ENCODE peak calls at places on chromosomes 2 and 18, in nine cellular contexts. S is endothelial cell, W is choroid plexus epithelial cell, H is body of pancreas, U is H9, P is neural progenitor cell, E is K562, Y is foreskin keratinocyte, T is tibial artery. O is an unnamed sample.

GRCh38 chr2:132815522-132815921 is 145.5 kb upstream of the LYPD1 start:
- DNase-seq in W (peak; percentile 56), S (no peak), H (no peak), Y (peak; percentile 43), P (no peak), T (no peak), E (no peak), U (no peak), O (no peak)

GRCh38 chr2:17877811-17878221 is 651 bp upstream of the KCNS3 start:
- DNase-seq in P (peak; percentile 60), E (no peak), Y (no peak), S (peak; percentile 22), T (peak; percentile 27), U (peak; percentile 44), W (no peak), H (peak; percentile 15), O (no peak)

GRCh38 chr18:47323158-47323557 is 71.7 kb upstream of the SKOR2 start:
- DNase-seq in U (no peak), H (no peak), T (no peak), P (no peak), W (no peak), E (no peak), Y (peak; percentile 41), S (no peak), O (no peak)

GRCh38 chr2:166088634-166089033 is 39.2 kb downstream of the SCN1A start:
- DNase-seq in Y (no peak), H (no peak), P (no peak), S (no peak), U (no peak), W (peak; percentile 97), T (no peak), E (no peak), O (no peak)

GRCh38 chr2:214005337-214005736 is 405.5 kb upstream of the VWC2L start:
- DNase-seq in P (no peak), U (no peak), S (no peak), W (peak; percentile 26), Y (no peak), H (no peak), T (no peak), E (no peak), O (no peak)

GRCh38 chr18:47283476-47283875 is 32.0 kb upstream of the SKOR2 start:
- DNase-seq in P (peak; percentile 56), H (no peak), U (peak; percentile 34), T (no peak), S (peak; percentile 15), Y (no peak), W (peak; percentile 46), E (peak; percentile 25), O (peak; percentile 21)

GRCh38 chr18:56565059-56565458 is 73.3 kb downstream of the TXNL1 start:
- DNase-seq in W (no peak), P (no peak), S (no peak), H (no peak), T (no peak), E (no peak), Y (no peak), U (no peak), O (no peak)

GRCh38 chr18:62939433-62939832 is 224.1 kb downstream of the PHLPP1 start:
- DNase-seq in Y (no peak), P (no peak), U (no peak), T (no peak), W (no peak), S (no peak), E (no peak), H (no peak), O (no peak)

GRCh38 chr2:215354771-215355695 is 43.2 kb downstream of the ATIC start:
- DNase-seq in S (no peak), W (peak; percentile 86), Y (peak; percentile 3), H (no peak), U (no peak), E (no peak), T (no peak), P (no peak), O (no peak)

GRCh38 chr2:3461781-3462492 is 57.4 kb downstream of the ADI1 start:
- DNase-seq in U (no peak), Y (peak; percentile 20), S (peak; percentile 43), P (peak; percentile 50), H (no peak), W (peak; percentile 82), T (no peak), E (peak; percentile 71), O (no peak)

GRCh38 chr2:174012347-174013309 is 47.5 kb upstream of the SP3 start:
- DNase-seq in T (peak; percentile 82), U (peak; percentile 83), W (peak; percentile 74), Y (peak; percentile 34), H (peak; percentile 50), E (no peak), P (peak; percentile 70), S (peak; percentile 30), O (no peak)

DNA sequence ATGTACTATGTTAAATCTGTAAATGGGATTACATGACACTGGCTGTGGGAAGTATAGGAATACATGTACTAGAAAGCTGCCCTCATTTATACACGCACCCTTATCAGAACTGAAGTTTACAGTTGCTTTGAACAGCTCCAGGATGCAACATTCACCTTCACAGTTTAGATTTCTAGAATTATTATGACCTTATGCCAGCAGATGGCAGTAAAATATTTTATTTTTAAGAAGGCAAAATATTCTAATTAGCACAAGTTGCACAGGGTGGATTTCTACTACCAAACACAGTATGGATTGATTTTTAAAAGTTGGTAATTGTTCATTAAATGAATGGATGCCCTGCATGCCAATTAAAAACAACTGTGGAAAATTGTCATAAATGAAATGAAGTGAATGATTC is 670.4 kb downstream of the KCNJ3 start:
- DNase-seq in S (no peak), T (no peak), H (no peak), E (no peak), Y (no peak), U (no peak), W (peak; percentile 24), P (no peak), O (no peak)
- TF ChIP-seq CTCF in S (peak; percentile 55), T (no peak), H (peak; percentile 17), E (peak; percentile 27), Y (peak; percentile 50), U (peak; percentile 40), W (peak; percentile 31), P (peak; percentile 44), O (peak; percentile 44)

DNA sequence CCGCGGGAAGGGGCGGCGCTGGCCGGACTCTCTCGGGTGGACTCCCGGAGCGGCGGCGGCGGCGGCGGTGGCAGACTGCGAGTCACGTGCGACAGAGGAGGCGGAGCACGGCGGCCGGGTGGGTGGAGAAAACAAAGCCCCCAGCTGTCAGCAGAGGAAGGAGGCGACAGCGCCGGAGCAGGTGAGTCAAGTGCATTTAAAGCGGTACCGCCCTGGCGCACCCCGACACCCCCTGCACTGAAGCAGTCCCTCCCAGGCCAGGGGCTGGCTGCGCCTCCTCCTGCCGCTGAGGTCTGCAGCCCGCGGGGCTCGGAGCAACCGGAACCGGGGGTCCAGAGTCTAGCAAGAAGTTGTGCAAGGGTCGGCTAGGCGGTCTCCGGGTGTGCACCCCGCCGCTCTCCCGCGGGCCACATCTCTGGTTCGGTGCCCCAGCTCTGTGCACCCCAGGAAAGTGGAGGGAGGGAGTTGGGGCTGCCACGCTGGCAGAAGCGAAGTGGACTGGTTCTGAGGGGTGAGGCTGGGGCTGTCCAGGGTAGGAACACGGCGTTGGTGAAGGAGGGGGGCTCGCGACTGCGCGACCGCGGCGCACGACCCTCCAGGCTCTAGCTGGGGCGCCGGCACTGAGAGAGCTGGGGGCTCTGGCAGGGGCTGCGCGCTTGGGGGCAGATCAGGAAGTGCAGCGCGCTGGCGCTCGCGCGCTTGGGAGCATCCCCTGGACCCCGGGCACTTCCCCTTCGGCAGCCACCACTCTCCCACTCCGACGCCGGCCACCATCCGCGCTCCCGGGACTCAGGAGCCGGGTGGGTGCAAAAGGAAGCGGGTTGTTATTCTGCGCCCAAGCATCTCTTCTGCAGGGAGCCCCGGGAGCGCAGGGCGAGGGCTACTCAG is 64.1 kb upstream of the MAPRE2 start:
- DNase-seq in E (peak; percentile 42), P (peak; percentile 78), H (peak; percentile 91), T (peak; percentile 70), U (peak; percentile 87), S (peak; percentile 71), W (no peak), Y (no peak), O (peak; percentile 90)
- TF ChIP-seq CTCF in E (no peak), P (no peak), H (peak; percentile 20), T (no peak), U (no peak), S (no peak), W (no peak), Y (no peak), O (no peak)

DNA sequence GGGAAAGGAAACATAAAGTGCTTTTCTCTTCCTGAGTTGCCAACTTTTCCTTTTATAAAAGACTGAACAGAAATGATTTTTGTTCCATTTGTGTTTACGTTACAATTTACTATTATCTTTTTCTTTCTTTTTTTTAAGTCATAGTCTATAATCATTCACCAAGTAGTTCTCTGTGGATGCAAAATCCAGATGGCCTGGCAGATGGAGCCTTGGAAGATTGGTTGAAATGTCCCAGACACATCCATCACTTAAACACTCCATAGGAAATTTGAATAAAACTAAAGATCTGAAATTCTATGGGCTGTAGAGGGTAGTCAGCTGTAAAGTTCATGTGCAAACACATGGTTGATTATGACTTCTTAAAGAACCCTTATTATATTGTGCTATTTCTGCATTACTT is 164.8 kb upstream of the DOCK10 start:
- DNase-seq in T (no peak), S (no peak), H (no peak), P (no peak), W (no peak), U (no peak), Y (no peak), E (no peak), O (no peak)
- TF ChIP-seq CTCF in T (no peak), S (no peak), H (no peak), P (no peak), W (no peak), U (no peak), Y (no peak), E (no peak), O (no peak)

GRCh38 chr2:129252781-129253460 is 726.5 kb upstream of the RAB6C start:
- DNase-seq in P (no peak), Y (peak; percentile 84), W (no peak), E (no peak), T (no peak), U (no peak), S (no peak), H (no peak), O (no peak)

GRCh38 chr2:129255610-129256313 is 723.7 kb upstream of the RAB6C start:
- DNase-seq in S (no peak), W (no peak), T (no peak), P (no peak), H (no peak), U (no peak), Y (peak; percentile 75), E (no peak), O (no peak)

GRCh38 chr2:129254718-129255117 is 724.7 kb upstream of the RAB6C start:
- DNase-seq in H (no peak), E (no peak), U (no peak), S (no peak), W (no peak), T (no peak), P (no peak), Y (no peak), O (no peak)

GRCh38 chr2:129256642-129257041 is 722.8 kb upstream of the RAB6C start:
- DNase-seq in U (no peak), Y (no peak), S (no peak), W (no peak), E (no peak), T (no peak), P (no peak), H (no peak), O (no peak)

DNA sequence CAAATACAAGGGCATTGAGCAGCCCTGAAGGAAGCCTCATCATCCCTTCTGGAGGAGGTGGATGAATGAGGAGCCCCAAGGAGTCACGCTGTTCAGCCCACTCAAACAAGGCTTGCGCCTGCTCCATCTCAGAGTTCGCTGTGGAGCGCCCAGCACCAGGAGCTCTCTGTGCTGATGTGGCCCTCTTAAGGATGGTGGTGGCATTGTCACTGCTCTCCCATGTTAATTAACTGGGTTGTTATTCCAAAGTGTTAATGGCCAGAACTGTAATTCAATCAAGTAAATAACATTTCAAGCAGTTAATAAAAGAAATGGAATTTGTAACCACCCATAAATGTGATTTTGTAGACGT is 726.0 kb upstream of the RAB6C start:
- DNase-seq in E (peak; percentile 12), P (peak; percentile 69), H (peak; percentile 60), S (peak; percentile 27), W (no peak), Y (no peak), U (peak; percentile 61), T (no peak), O (no peak)
- TF ChIP-seq CTCF in E (peak; percentile 38), P (peak; percentile 61), H (peak; percentile 75), S (peak; percentile 30), W (no peak), Y (peak; percentile 68), U (peak; percentile 66), T (peak; percentile 13), O (no peak)